ENCODE peak calls at places on chromosomes 7 and 10, in five cellular contexts. C is cardiac muscle cell, D is HCT116, V is PC-3, Q is suprapubic skin. B is an unnamed sample.
A peak's percentile ranks its signal among the peaks of the same experiment; 100 is the strongest.

GRCh38 chr7:76430211-76430610 is 5.5 kb downstream of the ZP3 start:
- DNase-seq in C (no peak), D (no peak), V (no peak), Q (peak; percentile 28), B (no peak)

GRCh38 chr10:72253002-72253401 is 20.7 kb upstream of the DDIT4 start:
- DNase-seq in C (no peak), D (no peak), V (no peak), Q (no peak), B (no peak)

GRCh38 chr10:111429288-111430028 is 352.6 kb downstream of the ADRA2A start:
- DNase-seq in C (no peak), D (no peak), V (no peak), Q (no peak), B (no peak)

GRCh38 chr10:96511044-96511945 is 2.4 kb downstream of the TLL2 start:
- DNase-seq in C (peak; percentile 28), D (peak; percentile 31), V (peak; percentile 69), Q (no peak), B (no peak)

GRCh38 chr7:94975316-94975715 is 67.9 kb downstream of the PPP1R9A start:
- DNase-seq in C (peak; percentile 44), D (no peak), V (peak; percentile 71), Q (no peak), B (no peak)

GRCh38 chr10:2120781-2121180 is 383.5 kb upstream of the ADARB2 start:
- DNase-seq in C (no peak), D (no peak), V (no peak), Q (no peak), B (no peak)

GRCh38 chr7:5348134-5349004 is 65.6 kb downstream of the SLC29A4 start:
- DNase-seq in C (no peak), D (no peak), V (no peak), Q (no peak), B (no peak)

GRCh38 chr10:133464582-133465031 is 10.9 kb downstream of the SCART1 start:
- DNase-seq in C (no peak), D (no peak), V (no peak), Q (no peak), B (no peak)

GRCh38 chr7:110573862-110574528 is 516.9 kb upstream of the LRRN3 start:
- DNase-seq in C (no peak), D (peak; percentile 19), V (peak; percentile 85), Q (no peak), B (no peak)

GRCh38 chr10:77961668-77962067 is 35.1 kb upstream of the DLG5 start:
- DNase-seq in C (no peak), D (no peak), V (no peak), Q (no peak), B (no peak)

GRCh38 chr7:37145682-37146081 is 303.0 kb downstream of the ELMO1 start:
- DNase-seq in C (no peak), D (no peak), V (no peak), Q (no peak), B (no peak)

GRCh38 chr10:31090894-31091607 is 59.4 kb upstream of the ZNF438 start:
- DNase-seq in C (peak; percentile 88), D (no peak), V (no peak), Q (no peak), B (no peak)

GRCh38 chr7:27161214-27161720 is 4.1 kb downstream of the HOXA9 start:
- DNase-seq in C (no peak), D (no peak), V (no peak), Q (peak; percentile 73), B (peak; percentile 31)

DNA sequence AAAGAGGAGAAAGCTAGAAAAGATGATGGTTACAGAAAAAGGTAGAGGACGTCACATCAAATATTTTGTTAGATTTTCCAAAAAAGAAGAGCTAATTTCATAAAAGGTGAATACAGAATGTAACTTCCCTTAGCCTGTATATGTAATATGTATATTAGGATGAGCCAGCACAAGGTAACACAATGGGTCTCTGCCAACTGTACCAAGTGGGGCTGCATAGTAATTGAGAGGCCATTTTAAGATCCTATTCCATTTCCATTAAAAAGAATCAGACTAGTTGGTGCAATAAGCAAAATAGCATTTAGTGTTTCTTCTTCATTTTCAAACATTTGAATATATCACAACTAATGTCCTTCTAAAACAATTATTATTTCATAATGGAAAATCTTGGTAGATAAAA is 134.6 kb downstream of the SEMA3A start:
- DNase-seq in C (no peak), D (no peak), V (peak; percentile 62), Q (no peak), B (no peak)
- H3K4me1 ChIP-seq in C (no peaks in the 10 kb centered on the region), D (peaks cover 21% of the 10 kb centered on the region), V (peaks cover 59% of the 10 kb centered on the region), Q (no peaks in the 10 kb centered on the region), B (no peaks in the 10 kb centered on the region)

GRCh38 chr7:131507592-131508331 is 48.7 kb downstream of the PODXL start:
- DNase-seq in C (peak; percentile 76), D (peak; percentile 44), V (peak; percentile 72), Q (peak; percentile 89), B (peak; percentile 82)
- H3K27ac ChIP-seq in C (no peak overlapping the region), D (no peak overlapping the region), V (no peak overlapping the region), Q (no peak overlapping the region), B (no peak overlapping the region)

GRCh38 chr7:79683916-79684315 is 230.4 kb upstream of the MAGI2 start:
- DNase-seq in C (no peak), D (no peak), V (no peak), Q (no peak), B (no peak)
- H3K4me1 ChIP-seq in C (peaks cover 7% of the 10 kb centered on the region), D (peaks cover 5% of the 10 kb centered on the region), V (no peaks in the 10 kb centered on the region), Q (no peaks in the 10 kb centered on the region), B (no peaks in the 10 kb centered on the region)

GRCh38 chr10:125683063-125683462 is at the start of gene TEX36:
- DNase-seq in C (no peak), D (no peak), V (no peak), Q (no peak), B (no peak)
- H3K27ac ChIP-seq in C (no peak within 1 kb of the TSS), D (no peak within 1 kb of the TSS), V (no peak within 1 kb of the TSS), Q (no peak within 1 kb of the TSS), B (no peak within 1 kb of the TSS)

DNA sequence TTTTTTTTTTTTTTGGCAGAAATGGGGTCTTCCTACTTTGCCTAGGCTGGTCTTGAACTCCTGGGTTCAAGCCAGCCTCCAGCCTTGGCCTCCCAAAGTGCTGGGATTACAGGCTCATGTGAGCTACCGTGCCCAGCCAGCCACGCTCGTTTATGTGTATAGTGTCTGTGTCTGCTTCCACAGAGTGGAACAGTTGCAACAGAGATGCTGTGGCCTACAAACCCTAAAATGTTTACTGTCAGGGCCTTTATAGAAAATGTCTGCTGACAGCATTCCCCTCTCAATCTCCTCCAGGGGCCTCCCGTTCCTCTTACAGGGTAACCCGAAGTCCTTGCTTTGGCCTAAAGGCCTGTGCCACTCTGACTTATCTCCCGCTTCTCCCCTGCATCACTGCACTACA is 87.6 kb upstream of the LEP start:
- DNase-seq in C (no peak), D (no peak), V (no peak), Q (no peak), B (no peak)
- H3K4me1 ChIP-seq in C (no peaks in the 10 kb centered on the region), D (no peaks in the 10 kb centered on the region), V (no peaks in the 10 kb centered on the region), Q (no peaks in the 10 kb centered on the region), B (no peaks in the 10 kb centered on the region)

DNA sequence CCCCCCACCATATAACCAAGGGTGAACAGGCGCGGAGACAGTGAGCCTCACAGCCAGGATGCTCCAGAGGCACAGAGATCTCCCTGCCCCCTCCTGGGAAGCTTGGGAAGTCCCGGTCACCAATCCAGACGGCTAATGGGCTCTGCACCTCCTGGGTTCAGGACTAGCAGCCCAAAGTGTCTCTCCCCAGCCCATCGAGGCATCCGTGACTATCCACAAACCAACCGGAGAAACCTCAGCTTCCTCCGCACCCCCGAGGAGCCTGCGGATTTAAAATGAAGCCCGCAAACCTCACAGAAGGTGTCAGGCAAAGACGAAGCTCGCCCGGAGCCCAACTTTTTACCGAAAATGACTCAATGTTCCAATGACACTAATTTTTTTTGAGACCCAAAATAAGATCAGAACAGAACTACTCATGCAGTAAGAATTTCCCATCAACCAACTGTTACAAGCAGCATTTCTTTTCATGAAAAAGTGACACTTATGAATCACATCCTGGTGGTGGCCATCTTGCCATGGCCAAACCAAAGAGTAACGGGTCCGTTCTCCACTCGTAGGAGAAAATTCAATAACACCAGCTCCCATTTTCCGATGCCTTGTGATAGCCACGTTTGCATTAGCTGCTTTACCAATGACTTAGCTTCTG is 6.0 kb downstream of the PDGFA start:
- DNase-seq in C (peak; percentile 40), D (no peak), V (peak; percentile 9), Q (no peak), B (no peak)
- H3K27ac ChIP-seq in C (no peak overlapping the region), D (no peak overlapping the region), V (no peak overlapping the region), Q (peak overlapping the region; percentile 22), B (no peak overlapping the region)